ENCODE peak calls at places on chromosome 16, in four cellular contexts. L is GM23248, Z is thoracic aorta, N is suprapubic skin. X is an unnamed sample.

GRCh38 chr16:11328172-11329079 is 16.8 kb upstream of the RMI2 start:
- DNase-seq in L (peak; percentile 96), N (no peak), Z (no peak), X (no peak)

GRCh38 chr16:715448-716249 is 731 bp downstream of the METRN start:
- DNase-seq in Z (no peak), L (peak; percentile 63), N (no peak), X (no peak)

GRCh38 chr16:22300427-22301071 is 3.3 kb downstream of the POLR3E start:
- DNase-seq in L (peak; percentile 85), Z (no peak), N (no peak), X (no peak)

GRCh38 chr16:79093554-79093967 is 507.0 kb downstream of the MAF start:
- DNase-seq in L (no peak), N (no peak), Z (no peak), X (no peak)

GRCh38 chr16:78310990-78311561 is 211.6 kb downstream of the WWOX start:
- DNase-seq in Z (no peak), N (no peak), L (no peak), X (no peak)

GRCh38 chr16:12113581-12114375 is 137.2 kb downstream of the SNX29 start:
- DNase-seq in L (peak; percentile 96), Z (no peak), N (no peak), X (no peak)

GRCh38 chr16:31519746-31520145 is 8.0 kb upstream of the AHSP start:
- DNase-seq in L (no peak), N (no peak), Z (no peak), X (no peak)

GRCh38 chr16:50067290-50067853 is 1.6 kb downstream of the HEATR3 start:
- DNase-seq in N (no peak), Z (no peak), L (peak; percentile 80), X (no peak)

GRCh38 chr16:69327585-69328310 is 2.6 kb downstream of the PDF start:
- DNase-seq in L (no peak), N (no peak), Z (no peak), X (no peak)

GRCh38 chr16:89730610-89731234 is 9.4 kb downstream of the ZNF276 start:
- DNase-seq in L (no peak), N (no peak), Z (no peak), X (no peak)

GRCh38 chr16:4940719-4941118 is 3.8 kb upstream of the PPL start:
- DNase-seq in N (no peak), L (no peak), Z (no peak), X (no peak)

GRCh38 chr16:61274211-61274610 is 762.0 kb downstream of the CDH8 start:
- DNase-seq in Z (no peak), L (no peak), N (no peak), X (no peak)

GRCh38 chr16:86353185-86353584 is 157.1 kb upstream of the FOXF1 start:
- DNase-seq in L (peak; percentile 83), Z (no peak), N (no peak), X (no peak)

GRCh38 chr16:55672471-55672870 is 16.7 kb downstream of the SLC6A2 start:
- DNase-seq in Z (no peak), L (peak; percentile 84), N (no peak), X (no peak)

GRCh38 chr16:77868478-77868877 is 80.1 kb downstream of the VAT1L start:
- DNase-seq in L (no peak), Z (no peak), N (no peak), X (no peak)

GRCh38 chr16:11792404-11793260 is 4.4 kb downstream of the ZC3H7A start:
- DNase-seq in Z (no peak), L (no peak), N (peak; percentile 44), X (no peak)

GRCh38 chr16:17565605-17566004 is 94.8 kb upstream of the XYLT1 start:
- DNase-seq in N (no peak), L (no peak), Z (no peak), X (no peak)

GRCh38 chr16:76277099-76278030 is at the start of gene CNTNAP4:
- DNase-seq in L (no peak), Z (no peak), N (no peak), X (no peak)

GRCh38 chr16:31072540-31073072 is 1.4 kb downstream of the ZNF668 start:
- DNase-seq in Z (no peak), L (peak; percentile 72), N (no peak), X (no peak)

GRCh38 chr16:2159052-2159838 is 3.7 kb downstream of the TRAF7 start:
- DNase-seq in N (no peak), L (peak; percentile 82), Z (no peak), X (peak; percentile 76)

GRCh38 chr16:70706948-70707465 is 21.2 kb upstream of the MTSS2 start:
- DNase-seq in Z (no peak), N (no peak), L (peak; percentile 85), X (no peak)

GRCh38 chr16:57563487-57563750 is 21.0 kb downstream of the ADGRG5 start:
- DNase-seq in L (no peak), Z (no peak), N (no peak), X (no peak)

GRCh38 chr16:15403392-15403995 is 7.9 kb downstream of the MPV17L start:
- DNase-seq in Z (no peak), L (peak; percentile 19), N (no peak), X (no peak)

GRCh38 chr16:48818257-48818656 is 208.3 kb upstream of the N4BP1 start:
- DNase-seq in Z (no peak), L (no peak), N (no peak), X (no peak)

GRCh38 chr16:81655474-81656162 is 123.5 kb upstream of the PLCG2 start:
- DNase-seq in Z (no peak), N (no peak), L (no peak), X (no peak)

GRCh38 chr16:81652798-81653505 is 126.1 kb upstream of the PLCG2 start:
- DNase-seq in L (no peak), N (no peak), Z (no peak), X (no peak)

GRCh38 chr16:81657224-81657623 is 121.9 kb upstream of the PLCG2 start:
- DNase-seq in Z (no peak), L (no peak), N (no peak), X (no peak)

GRCh38 chr16:81651758-81652718 is 127.1 kb upstream of the PLCG2 start:
- DNase-seq in Z (no peak), L (no peak), N (no peak), X (no peak)

DNA sequence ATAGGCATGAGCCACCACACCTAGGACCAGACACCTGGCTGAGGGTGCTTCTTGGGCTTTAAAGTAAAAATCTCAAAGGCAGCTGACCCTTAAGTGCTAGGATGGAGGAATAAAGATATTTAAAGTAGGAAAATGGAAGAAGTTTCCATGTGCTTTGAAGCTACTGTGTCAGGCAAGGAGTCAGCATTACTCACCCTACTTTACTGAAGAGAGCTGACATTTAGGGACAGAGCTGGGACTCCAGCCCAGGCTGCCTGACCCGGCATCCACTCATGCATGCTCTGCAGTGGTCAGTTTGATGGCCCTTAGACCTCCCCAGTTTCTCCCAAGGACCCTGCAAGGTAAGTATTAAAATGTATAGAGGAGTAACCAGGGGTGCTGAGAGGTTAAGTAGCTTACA is 124.7 kb upstream of the PLCG2 start:
- DNase-seq in L (peak; percentile 63), N (no peak), Z (no peak), X (no peak)
- H3K4me1 ChIP-seq in L (peaks cover 7% of the 10 kb centered on the region), N (peaks cover 13% of the 10 kb centered on the region), Z (no peaks in the 10 kb centered on the region), X (no peaks in the 10 kb centered on the region)

DNA sequence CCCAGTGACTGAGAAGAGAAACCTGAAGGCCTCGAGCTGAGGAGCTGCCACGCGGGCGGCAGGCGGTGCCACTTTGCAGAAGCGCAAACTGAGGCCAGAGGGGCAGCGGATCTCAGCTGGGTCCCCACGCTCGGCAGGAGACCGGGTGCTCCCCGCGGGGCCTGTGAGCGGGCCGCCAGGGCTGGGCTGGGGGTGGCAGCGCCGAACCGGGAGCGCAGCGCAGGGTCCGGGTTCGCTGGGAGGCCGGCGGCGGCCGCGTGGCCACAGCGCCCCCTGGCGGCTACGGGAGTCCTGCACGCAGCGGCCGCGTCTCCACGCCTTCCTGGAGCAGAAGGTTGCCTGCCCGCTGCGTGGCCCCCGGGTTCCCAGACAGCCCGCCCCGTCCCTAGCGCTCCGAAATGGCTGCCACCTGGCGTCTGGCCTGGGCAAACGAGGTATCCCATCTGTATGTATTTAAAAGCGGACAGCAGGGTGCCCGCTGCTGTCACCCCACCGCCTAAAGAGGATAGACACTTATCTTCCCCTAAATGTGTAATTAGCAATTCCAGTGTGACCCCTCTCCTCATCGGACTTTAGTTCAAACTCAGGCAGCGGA is 96.1 kb upstream of the CDH5 start:
- DNase-seq in N (no peak), L (peak; percentile 77), Z (no peak), X (peak; percentile 74)
- H3K4me3 ChIP-seq in N (peak overlapping the region; percentile 31), L (peak overlapping the region; percentile 46), Z (peak overlapping the region; percentile 73), X (peak overlapping the region; percentile 54)

GRCh38 chr16:73151225-73151624 is 103.3 kb upstream of the ZFHX3 start:
- DNase-seq in L (no peak), Z (no peak), N (no peak), X (no peak)
- H3K4me1 ChIP-seq in L (no peaks in the 10 kb centered on the region), Z (peaks cover 5% of the 10 kb centered on the region), N (no peaks in the 10 kb centered on the region), X (no peaks in the 10 kb centered on the region)

GRCh38 chr16:83807327-83807709 is 460 bp upstream of the HSBP1 start:
- DNase-seq in Z (no peak), L (no peak), N (no peak), X (no peak)
- H3K4me3 ChIP-seq in Z (peak overlapping the region; percentile 88), L (peak overlapping the region; percentile 98), N (peak overlapping the region; percentile 89), X (peak overlapping the region; percentile 82)

GRCh38 chr16:29834079-29834478 is 13.8 kb downstream of the MVP start:
- DNase-seq in L (no peak), N (no peak), Z (no peak), X (no peak)
- H3K4me1 ChIP-seq in L (no peaks in the 10 kb centered on the region), N (peaks cover 12% of the 10 kb centered on the region), Z (no peaks in the 10 kb centered on the region), X (no peaks in the 10 kb centered on the region)

GRCh38 chr16:20613471-20613887 is 37.3 kb upstream of the ACSM2B start:
- DNase-seq in Z (no peak), L (no peak), N (no peak), X (no peak)
- H3K4me3 ChIP-seq in Z (peak overlapping the region; percentile 59), L (no peak overlapping the region), N (no peak overlapping the region), X (peak overlapping the region; percentile 49)

DNA sequence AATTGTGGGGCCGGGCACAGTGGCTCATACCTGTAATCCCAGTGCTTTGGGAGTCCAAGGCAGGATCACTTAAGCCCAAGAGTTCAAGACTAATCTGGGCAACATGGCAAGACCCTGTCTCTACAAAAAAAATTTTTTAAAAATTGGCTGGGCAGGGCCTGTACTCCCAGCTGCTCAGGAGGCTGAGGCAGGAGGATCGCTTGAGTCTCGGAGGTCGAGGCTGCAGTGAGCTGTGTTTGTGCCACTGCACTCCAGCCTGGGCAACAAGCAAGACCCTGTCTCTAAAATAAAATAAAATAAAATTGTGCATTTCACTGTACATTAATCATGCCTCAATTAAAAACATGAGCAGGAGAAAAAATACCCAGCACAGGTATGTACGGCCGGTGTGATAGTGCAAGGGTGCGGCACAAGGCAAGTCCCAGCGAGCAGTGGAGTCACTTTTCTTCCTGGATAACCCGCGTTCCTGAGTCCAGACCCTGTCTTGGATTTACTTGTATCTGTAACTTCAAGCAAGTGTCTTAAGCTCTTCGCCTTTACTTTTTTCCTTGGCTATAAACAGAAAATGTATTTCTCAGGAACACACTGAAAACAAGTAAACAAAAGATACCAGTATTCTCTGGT is 11.4 kb downstream of the ZDHHC7 start:
- DNase-seq in N (no peak), Z (no peak), L (no peak), X (no peak)
- H3K4me1 ChIP-seq in N (peaks cover 84% of the 10 kb centered on the region), Z (peaks cover 66% of the 10 kb centered on the region), L (peaks cover 35% of the 10 kb centered on the region), X (peaks cover 12% of the 10 kb centered on the region)

DNA sequence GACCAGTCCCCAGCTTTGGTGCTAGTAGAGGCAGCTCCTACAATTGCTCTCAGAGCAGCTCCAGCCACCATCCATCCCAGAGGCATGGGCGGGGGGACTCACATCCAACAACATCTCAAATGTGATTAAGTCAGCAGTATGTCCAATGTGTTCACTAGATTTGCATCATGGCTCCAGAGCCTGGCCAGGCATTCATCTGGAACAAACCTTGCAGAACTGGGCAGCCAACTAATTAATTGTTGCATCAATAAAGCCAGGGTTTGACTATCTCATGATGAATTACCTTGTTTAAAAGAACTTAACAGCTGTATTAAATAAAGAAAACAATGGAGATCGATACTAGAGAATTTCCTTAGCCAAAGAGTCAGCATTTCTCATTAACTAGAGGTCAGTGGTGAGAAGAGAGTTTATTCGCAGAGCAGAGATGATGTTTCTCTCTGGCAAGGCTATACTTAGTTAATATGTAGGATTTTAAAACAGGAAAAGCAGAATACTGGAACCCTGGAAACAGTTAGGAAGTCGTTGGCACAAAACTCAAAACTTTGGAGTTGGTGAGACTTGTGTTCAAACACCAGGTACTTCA is 494.4 kb downstream of the GRIN2A start:
- DNase-seq in L (no peak), Z (no peak), N (no peak), X (no peak)
- H3K4me3 ChIP-seq in L (no peak overlapping the region), Z (no peak overlapping the region), N (no peak overlapping the region), X (no peak overlapping the region)

X was measured in ascending aorta.